ENCODE peak calls at places on chromosomes 3 and 15, in six cellular contexts. G, U, T, L, Z and B are unnamed samples. For H3K36me3 and H3K4me1, the result is how much of the 10 kb centered on the place peaks cover.

GRCh38 chr3:170721563-170721962 is 135.7 kb upstream of the SLC7A14 start:
- DNase-seq in G (no peak), U (no peak), T (no peak), L (no peak), Z (no peak), B (no peak)

GRCh38 chr3:170787464-170787863 is 82.5 kb downstream of the RPL22L1 start:
- DNase-seq in G (no peak), U (no peak), T (no peak), L (no peak), Z (no peak), B (no peak)

GRCh38 chr3:198043149-198043548 is 83.1 kb downstream of the LMLN start:
- DNase-seq in G (no peak), U (no peak), T (no peak), L (no peak), Z (no peak), B (no peak)

GRCh38 chr3:40924559-40925058 is 274.7 kb upstream of the CTNNB1 start:
- DNase-seq in G (no peak), U (no peak), T (no peak), L (no peak), Z (no peak), B (no peak)

GRCh38 chr3:151732861-151733260 is 866 bp upstream of the AADACL2 start:
- DNase-seq in G (no peak), U (no peak), T (no peak), L (no peak), Z (no peak), B (no peak)

GRCh38 chr15:58490405-58491150 is 58.8 kb downstream of the LIPC start:
- DNase-seq in G (no peak), U (peak), T (no peak), L (no peak), Z (no peak), B (no peak)

GRCh38 chr3:44114142-44114541 is 127.5 kb upstream of the TOPAZ1 start:
- DNase-seq in G (no peak), U (peak), T (peak), L (no peak), Z (peak), B (peak)

GRCh38 chr3:181712505-181713299 is 977 bp downstream of the SOX2 start:
- DNase-seq in G (no peak), U (no peak), T (no peak), L (no peak), Z (peak), B (peak)

GRCh38 chr15:20340331-20340811 is 201.2 kb downstream of the GOLGA6L6 start:
- DNase-seq in G (peak), U (peak), T (peak), L (peak), Z (peak), B (no peak)

GRCh38 chr15:74924525-74924924 is 13.3 kb downstream of the COX5A start:
- DNase-seq in G (no peak), U (no peak), T (no peak), L (no peak), Z (no peak), B (no peak)

GRCh38 chr15:74933573-74933972 is 4.3 kb downstream of the COX5A start:
- DNase-seq in G (no peak), U (no peak), T (no peak), L (no peak), Z (no peak), B (no peak)

GRCh38 chr15:74928771-74929198 is 9.1 kb downstream of the COX5A start:
- DNase-seq in G (no peak), U (no peak), T (no peak), L (no peak), Z (no peak), B (no peak)
- H3K36me3 ChIP-seq in G (under half), U (half or more), T (under half), L (under half), Z (half or more), B (under half)

DNA sequence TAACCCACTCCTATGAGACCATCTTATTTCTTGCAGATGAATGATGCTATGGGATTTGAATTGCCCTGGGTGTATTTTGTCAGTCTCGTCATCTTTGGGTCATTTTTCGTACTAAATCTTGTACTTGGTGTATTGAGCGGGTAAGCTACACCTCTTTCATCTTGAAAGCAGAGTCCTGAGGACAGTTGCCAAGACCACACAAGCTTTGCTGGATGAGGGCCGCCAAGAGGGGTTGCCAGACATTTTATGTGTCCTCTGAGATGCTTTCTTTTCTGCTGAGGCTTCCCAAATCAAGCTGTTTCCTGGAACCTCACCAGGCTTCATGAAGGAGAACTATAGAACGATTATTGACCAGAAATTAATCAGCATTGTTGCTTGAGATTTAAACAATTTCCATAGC is 173.2 kb downstream of the CHDH start:
- DNase-seq in G (no peak), U (no peak), T (no peak), L (no peak), Z (no peak), B (no peak)
- TF ChIP-seq CTCF in G (no peak), U (no peak), T (no peak), L (no peak), Z (no peak), B (no peak)

GRCh38 chr3:135965129-135965505 is 411 bp upstream of the PPP2R3A start:
- DNase-seq in G (no peak), U (no peak), T (peak), L (peak), Z (no peak), B (peak)
- H3K4me1 ChIP-seq in G (under half), U (under half), T (under half), L (under half), Z (under half), B (under half)

GRCh38 chr3:37257581-37257980 is 83.2 kb upstream of the LRRFIP2 start:
- DNase-seq in G (no peak), U (no peak), T (no peak), L (no peak), Z (no peak), B (no peak)

GRCh38 chr3:37259291-37259690 is 84.9 kb upstream of the LRRFIP2 start:
- DNase-seq in G (no peak), U (no peak), T (no peak), L (no peak), Z (no peak), B (no peak)

GRCh38 chr3:37254316-37254715 is 79.9 kb upstream of the LRRFIP2 start:
- DNase-seq in G (no peak), U (no peak), T (no peak), L (no peak), Z (no peak), B (no peak)

GRCh38 chr3:37255990-37256308 is 81.6 kb upstream of the LRRFIP2 start:
- DNase-seq in G (no peak), U (no peak), T (no peak), L (no peak), Z (no peak), B (no peak)

GRCh38 chr3:37256447-37256846 is 82.1 kb upstream of the LRRFIP2 start:
- DNase-seq in G (no peak), U (no peak), T (no peak), L (no peak), Z (no peak), B (no peak)
- H3K36me3 ChIP-seq in G (under half), U (half or more), T (under half), L (under half), Z (half or more), B (under half)